ENCODE peak calls at places on chromosomes 5 and 9, in eight cellular contexts. One of them, this sample, is unnamed.

GRCh38 chr5:55983986-55984385 is 10.8 kb downstream of the IL6ST start:
- DNase-seq in posterior cingulate gyrus: no peak
- DNase-seq in ACHN: no peak
- DNase-seq in MG63: no peak
- DNase-seq in RWPE1: no peak
- DNase-seq in stromal cell of bone marrow: no peak
- DNase-seq in fibroblast of the aortic adventitia: no peak
- DNase-seq in NCI-H2107: no peak
- DNase-seq in this sample: no peak

GRCh38 chr5:3033033-3033755 is 281.7 kb upstream of the IRX2 start:
- DNase-seq in RWPE1: no peak
- DNase-seq in MG63: no peak
- DNase-seq in posterior cingulate gyrus: no peak
- DNase-seq in stromal cell of bone marrow: no peak
- DNase-seq in NCI-H2107: no peak
- DNase-seq in ACHN: no peak
- DNase-seq in fibroblast of the aortic adventitia: no peak
- DNase-seq in this sample: no peak

GRCh38 chr9:71854811-71855210 is 56.2 kb downstream of the ABHD17B start:
- DNase-seq in NCI-H2107: no peak
- DNase-seq in ACHN: no peak
- DNase-seq in RWPE1: no peak
- DNase-seq in MG63: no peak
- DNase-seq in stromal cell of bone marrow: no peak
- DNase-seq in posterior cingulate gyrus: no peak
- DNase-seq in fibroblast of the aortic adventitia: no peak
- DNase-seq in this sample: no peak

GRCh38 chr9:82621446-82621845 is 441.5 kb downstream of the RASEF start:
- DNase-seq in ACHN: no peak
- DNase-seq in posterior cingulate gyrus: no peak
- DNase-seq in stromal cell of bone marrow: no peak
- DNase-seq in NCI-H2107: no peak
- DNase-seq in RWPE1: peak
- DNase-seq in fibroblast of the aortic adventitia: no peak
- DNase-seq in MG63: no peak
- DNase-seq in this sample: no peak

GRCh38 chr5:107361945-107362344 is 308.8 kb downstream of the EFNA5 start:
- DNase-seq in MG63: no peak
- DNase-seq in stromal cell of bone marrow: peak
- DNase-seq in NCI-H2107: no peak
- DNase-seq in fibroblast of the aortic adventitia: peak
- DNase-seq in RWPE1: peak
- DNase-seq in ACHN: no peak
- DNase-seq in posterior cingulate gyrus: no peak
- DNase-seq in this sample: no peak

GRCh38 chr5:88480245-88480644 is 211.6 kb upstream of the TMEM161B start:
- DNase-seq in stromal cell of bone marrow: no peak
- DNase-seq in NCI-H2107: no peak
- DNase-seq in posterior cingulate gyrus: no peak
- DNase-seq in MG63: peak
- DNase-seq in fibroblast of the aortic adventitia: no peak
- DNase-seq in RWPE1: no peak
- DNase-seq in ACHN: no peak
- DNase-seq in this sample: no peak

GRCh38 chr5:151222769-151223446 is 984 bp downstream of the CCDC69 start:
- DNase-seq in RWPE1: no peak
- DNase-seq in MG63: no peak
- DNase-seq in stromal cell of bone marrow: no peak
- DNase-seq in posterior cingulate gyrus: no peak
- DNase-seq in fibroblast of the aortic adventitia: peak
- DNase-seq in NCI-H2107: no peak
- DNase-seq in ACHN: no peak
- DNase-seq in this sample: peak

GRCh38 chr5:132438931-132439330 is 51.6 kb downstream of the IRF1 start:
- DNase-seq in ACHN: no peak
- DNase-seq in MG63: peak
- DNase-seq in NCI-H2107: no peak
- DNase-seq in stromal cell of bone marrow: no peak
- DNase-seq in fibroblast of the aortic adventitia: no peak
- DNase-seq in RWPE1: no peak
- DNase-seq in posterior cingulate gyrus: no peak
- DNase-seq in this sample: no peak

GRCh38 chr5:156475831-156476551 is 149.0 kb downstream of the SGCD start:
- DNase-seq in NCI-H2107: no peak
- DNase-seq in ACHN: peak
- DNase-seq in fibroblast of the aortic adventitia: peak
- DNase-seq in MG63: peak
- DNase-seq in RWPE1: peak
- DNase-seq in stromal cell of bone marrow: peak
- DNase-seq in posterior cingulate gyrus: no peak
- DNase-seq in this sample: no peak

GRCh38 chr5:50947892-50948683 is 281.7 kb downstream of the PARP8 start:
- DNase-seq in MG63: no peak
- DNase-seq in ACHN: no peak
- DNase-seq in RWPE1: no peak
- DNase-seq in stromal cell of bone marrow: no peak
- DNase-seq in fibroblast of the aortic adventitia: no peak
- DNase-seq in posterior cingulate gyrus: no peak
- DNase-seq in NCI-H2107: no peak
- DNase-seq in this sample: no peak

GRCh38 chr5:129506092-129506491 is 46.0 kb downstream of the ADAMTS19 start:
- DNase-seq in ACHN: peak
- DNase-seq in fibroblast of the aortic adventitia: peak
- DNase-seq in posterior cingulate gyrus: no peak
- DNase-seq in MG63: peak
- DNase-seq in stromal cell of bone marrow: peak
- DNase-seq in NCI-H2107: no peak
- DNase-seq in RWPE1: no peak
- DNase-seq in this sample: no peak

GRCh38 chr5:180313677-180314076 is 21.8 kb upstream of the MAPK9 start:
- DNase-seq in fibroblast of the aortic adventitia: no peak
- DNase-seq in NCI-H2107: peak
- DNase-seq in posterior cingulate gyrus: peak
- DNase-seq in ACHN: no peak
- DNase-seq in stromal cell of bone marrow: no peak
- DNase-seq in MG63: no peak
- DNase-seq in RWPE1: peak
- DNase-seq in this sample: peak

This sample was measured in activated CD4-positive, CD25-positive, alpha-beta regulatory T cell.